ENCODE peak calls at places on chromosomes 16 and 17, in four cellular contexts. H is suprapubic skin, W is lower leg skin, M is stomach. K is an unnamed sample.

GRCh38 chr16:87063543-87063942 is 253.6 kb downstream of the C16orf95 start:
- DNase-seq in H (no peak), W (peak), M (no peak), K (no peak)

GRCh38 chr17:78358538-78359215 is 1.2 kb downstream of the SOCS3 start:
- DNase-seq in H (no peak), W (no peak), M (peak), K (no peak)

GRCh38 chr16:84477661-84478060 is 26.8 kb downstream of the MEAK7 start:
- DNase-seq in H (peak), W (no peak), M (peak), K (no peak)

GRCh38 chr16:66522816-66523590 is 26.9 kb downstream of the TK2 start:
- DNase-seq in H (peak), W (peak), M (no peak), K (no peak)

GRCh38 chr17:8073627-8074485 is 13.7 kb downstream of the ALOX12B start:
- DNase-seq in H (no peak), W (peak), M (peak), K (no peak)

GRCh38 chr17:79524201-79524882 is 86.5 kb downstream of the RBFOX3 start:
- DNase-seq in H (no peak), W (no peak), M (no peak), K (no peak)

GRCh38 chr17:58665946-58666857 is 25.6 kb downstream of the TEX14 start:
- DNase-seq in H (no peak), W (no peak), M (no peak), K (no peak)

GRCh38 chr17:63113167-63113566 is 147.1 kb downstream of the TANC2 start:
- DNase-seq in H (no peak), W (no peak), M (no peak), K (no peak)

GRCh38 chr16:70612931-70613330 is 33.4 kb upstream of the IL34 start:
- DNase-seq in H (no peak), W (no peak), M (no peak), K (no peak)

GRCh38 chr16:86508947-86509758 is 1.2 kb upstream of the FOXF1 start:
- DNase-seq in H (no peak), W (no peak), M (no peak), K (no peak)

GRCh38 chr17:83173180-83173996 is 94.0 kb downstream of the METRNL start:
- DNase-seq in H (no peak), W (peak), M (no peak), K (peak)

GRCh38 chr17:46135126-46135812 is 58.0 kb downstream of the KANSL1 start:
- DNase-seq in H (no peak), W (no peak), M (no peak), K (no peak)

GRCh38 chr17:13671341-13671740 is 69.6 kb upstream of the HS3ST3A1 start:
- DNase-seq in H (no peak), W (no peak), M (no peak), K (no peak)

GRCh38 chr16:19284207-19284606 is 1.3 kb upstream of the CLEC19A start:
- DNase-seq in H (no peak), W (peak), M (peak), K (no peak)

GRCh38 chr16:1932050-1933028 is 10.7 kb downstream of the MSRB1 start:
- DNase-seq in H (no peak), W (no peak), M (peak), K (no peak)
- TF ChIP-seq CTCF in H (no peak), W (no peak), M (no peak), K (no peak)

DNA sequence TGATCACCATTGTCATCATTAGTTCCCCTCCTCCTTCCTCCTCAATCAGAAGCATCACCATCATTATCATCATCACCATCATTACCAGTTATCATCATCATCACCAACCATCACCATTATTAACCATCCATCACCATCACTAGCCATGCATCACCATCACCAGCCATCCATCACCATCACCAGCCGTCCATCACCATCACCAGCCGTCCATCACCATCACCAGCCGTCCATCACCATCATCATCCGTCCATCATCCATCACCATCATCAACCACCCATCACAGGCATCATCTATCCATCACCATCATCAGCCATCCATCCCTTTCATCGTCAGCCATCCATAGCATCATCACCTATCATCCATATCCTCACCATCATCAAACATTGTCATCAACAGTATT is 382.0 kb downstream of the CPPED1 start:
- DNase-seq in H (no peak), W (no peak), M (no peak), K (no peak)
- H3K4me3 ChIP-seq in H (no peak), W (no peak), M (no peak), K (no peak)

DNA sequence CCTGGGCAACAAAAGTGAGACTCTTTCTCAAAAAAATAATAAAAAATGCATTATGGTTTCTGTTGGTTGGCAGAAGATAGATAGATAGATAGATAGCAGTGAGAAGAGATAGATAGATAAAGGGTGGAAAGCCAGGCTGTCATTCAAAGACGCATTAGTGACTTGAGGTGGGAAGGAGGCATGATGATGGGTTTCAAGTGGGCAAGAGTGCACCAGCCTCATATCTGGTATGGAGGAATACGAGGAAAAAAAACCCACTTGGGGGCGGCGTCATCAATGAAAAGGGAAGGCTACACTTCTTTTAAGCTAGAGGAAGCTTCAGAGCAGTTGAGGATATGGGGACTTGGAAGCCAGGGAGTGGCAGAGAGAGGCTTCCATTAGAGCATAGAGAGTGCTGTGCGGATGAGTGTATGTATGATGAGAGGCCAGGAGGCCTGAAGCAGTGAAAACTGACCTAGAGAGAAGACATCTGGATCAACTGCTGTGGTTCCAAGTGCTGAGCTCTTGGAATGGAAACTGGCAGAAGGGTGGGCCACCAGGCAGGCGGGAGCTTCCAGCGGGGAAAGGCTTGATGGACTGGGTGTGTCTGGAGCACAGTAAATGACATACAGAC is 31.8 kb downstream of the CEP95 start:
- DNase-seq in H (no peak), W (no peak), M (no peak), K (no peak)
- TF ChIP-seq POLR2A in H (no peak), W (no peak), M (no peak), K (no peak)

GRCh38 chr16:81733295-81733694 is 45.8 kb upstream of the PLCG2 start:
- DNase-seq in H (no peak), W (no peak), M (no peak), K (no peak)

GRCh38 chr16:81730090-81731051 is 48.7 kb upstream of the PLCG2 start:
- DNase-seq in H (peak), W (peak), M (peak), K (peak)

GRCh38 chr16:81734632-81735434 is 44.3 kb upstream of the PLCG2 start:
- DNase-seq in H (no peak), W (no peak), M (no peak), K (no peak)

GRCh38 chr16:81731636-81732035 is 47.5 kb upstream of the PLCG2 start:
- DNase-seq in H (no peak), W (no peak), M (no peak), K (no peak)

GRCh38 chr16:81732699-81733098 is 46.4 kb upstream of the PLCG2 start:
- DNase-seq in H (no peak), W (no peak), M (no peak), K (no peak)
- TF ChIP-seq CTCF in H (no peak), W (no peak), M (no peak), K (no peak)

GRCh38 chr17:7072406-7072805 is 7.6 kb downstream of the CLEC10A start:
- DNase-seq in H (no peak), W (no peak), M (no peak), K (no peak)

GRCh38 chr17:7067198-7067597 is 12.9 kb downstream of the CLEC10A start:
- DNase-seq in H (no peak), W (no peak), M (no peak), K (no peak)

GRCh38 chr17:7064248-7064647 is 15.8 kb downstream of the CLEC10A start:
- DNase-seq in H (no peak), W (no peak), M (no peak), K (no peak)

GRCh38 chr17:7070712-7071111 is 9.3 kb downstream of the CLEC10A start:
- DNase-seq in H (no peak), W (no peak), M (no peak), K (no peak)

DNA sequence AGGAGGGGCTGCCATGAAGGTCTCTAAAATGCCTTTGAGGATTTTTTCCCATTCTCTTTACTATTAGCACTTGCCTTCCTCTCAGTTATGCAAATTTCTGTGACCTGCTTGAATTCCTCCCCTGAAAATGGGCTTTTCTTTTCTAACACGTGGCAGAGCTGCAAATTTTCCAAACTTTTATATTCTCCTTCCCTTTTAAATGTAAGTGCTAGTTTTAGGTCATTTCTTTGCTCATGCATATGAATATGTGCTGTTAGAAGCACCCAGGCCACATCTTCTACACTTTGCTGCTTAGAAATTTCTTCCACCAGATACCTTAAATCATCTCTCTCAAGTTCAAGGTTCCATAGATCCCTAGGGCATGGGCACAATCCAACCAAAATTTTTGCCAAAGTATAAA is 11.8 kb downstream of the CLEC10A start:
- DNase-seq in H (no peak), W (no peak), M (no peak), K (no peak)
- H3K4me3 ChIP-seq in H (no peak), W (no peak), M (no peak), K (no peak)

GRCh38 chr17:28700278-28700677 is 11.4 kb downstream of the PROCA1 start:
- DNase-seq in H (no peak), W (no peak), M (no peak), K (no peak)
- TF ChIP-seq POLR2A in H (no peak), W (no peak), M (no peak), K (no peak)

GRCh38 chr16:73565925-73566324 is 518.0 kb upstream of the ZFHX3 start:
- DNase-seq in H (no peak), W (no peak), M (no peak), K (no peak)

GRCh38 chr16:73569266-73569665 is 521.3 kb upstream of the ZFHX3 start:
- DNase-seq in H (no peak), W (no peak), M (no peak), K (no peak)

GRCh38 chr16:73568769-73569168 is 520.8 kb upstream of the ZFHX3 start:
- DNase-seq in H (no peak), W (no peak), M (no peak), K (no peak)

GRCh38 chr16:73563709-73564108 is 515.8 kb upstream of the ZFHX3 start:
- DNase-seq in H (no peak), W (no peak), M (no peak), K (no peak)

DNA sequence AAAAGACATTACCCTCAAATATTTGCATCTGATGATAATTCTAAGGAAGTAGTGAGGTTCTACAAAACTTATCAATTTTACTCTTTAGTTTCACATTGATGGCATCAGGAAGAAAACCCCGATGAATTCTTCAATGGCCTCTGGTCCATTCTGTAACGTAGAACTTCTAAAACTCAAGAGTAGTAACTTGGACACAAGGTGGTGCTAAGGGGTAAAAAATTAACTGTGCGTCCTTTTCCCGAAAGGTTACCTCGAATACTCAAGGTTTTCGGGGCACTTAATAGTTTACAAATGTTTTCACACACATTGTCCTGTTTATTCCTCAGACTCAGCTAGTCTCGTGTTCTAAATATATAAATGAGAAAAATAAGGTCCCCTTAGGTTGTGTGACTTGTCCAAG is 517.3 kb upstream of the ZFHX3 start:
- DNase-seq in H (no peak), W (no peak), M (no peak), K (no peak)
- TF ChIP-seq CTCF in H (no peak), W (no peak), M (no peak), K (no peak)

GRCh38 chr17:42647778-42648177 is 11.3 kb upstream of the TUBG2 start:
- DNase-seq in H (no peak), W (no peak), M (no peak), K (no peak)

GRCh38 chr17:42639484-42640474 is 19.3 kb upstream of the TUBG2 start:
- DNase-seq in H (no peak), W (no peak), M (no peak), K (no peak)

DNA sequence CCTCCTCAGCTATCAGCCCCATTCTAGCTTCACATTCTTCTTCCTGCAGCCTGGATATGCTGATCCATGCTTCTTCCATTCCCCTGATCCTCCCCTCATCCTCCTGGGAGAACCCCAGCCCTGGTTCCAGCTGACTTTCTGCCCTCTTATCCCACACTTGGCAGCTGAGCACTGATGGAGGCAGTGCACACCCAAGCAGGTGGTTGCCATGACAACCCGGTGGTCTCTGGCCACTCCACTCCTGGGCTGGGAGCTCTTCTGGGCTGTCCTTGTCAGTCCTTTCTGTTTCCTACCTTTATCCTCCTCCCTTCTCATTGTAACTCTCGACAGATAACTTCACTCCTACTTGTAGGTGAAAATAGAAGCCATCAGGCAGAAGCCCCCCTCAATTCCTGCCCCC is 16.7 kb upstream of the TUBG2 start:
- DNase-seq in H (no peak), W (no peak), M (no peak), K (no peak)
- H3K4me3 ChIP-seq in H (no peak), W (no peak), M (no peak), K (no peak)

DNA sequence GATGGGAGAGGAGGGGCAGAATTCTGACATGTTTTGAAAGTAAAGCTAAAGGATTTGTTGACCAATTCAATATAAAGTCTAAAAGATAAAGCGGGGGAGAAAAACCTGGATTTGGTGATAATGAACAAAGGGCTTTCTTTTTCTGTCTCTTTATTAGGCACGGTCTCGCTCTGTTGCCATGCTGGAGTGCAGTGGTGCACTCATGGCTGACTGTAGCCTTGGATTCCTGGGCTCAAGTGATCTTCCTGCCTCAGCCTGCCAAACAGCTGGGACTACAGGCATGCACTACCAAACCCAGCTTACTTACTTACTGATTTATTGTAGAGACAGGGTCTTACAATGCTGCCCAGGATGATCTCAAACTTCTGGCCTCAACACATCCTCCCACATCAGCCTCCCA is 7.5 kb downstream of the CDR2 start:
- DNase-seq in H (no peak), W (no peak), M (no peak), K (no peak)
- TF ChIP-seq POLR2A in H (no peak), W (no peak), M (no peak), K (no peak)

K was measured in tibial nerve.